ENCODE peak calls at places on chromosomes 3 and 15, in nine cellular contexts. K, C, Y, P, O, V, M, R and S are unnamed samples.

GRCh38 chr15:47987908-47988532 is 132.8 kb upstream of the SLC24A5 start:
- DNase-seq in K (no peak), C (no peak), Y (no peak), P (peak), O (peak), V (no peak), M (peak), R (peak), S (peak)

GRCh38 chr15:46892621-46893160 is 824.6 kb upstream of the SEMA6D start:
- DNase-seq in K (no peak), C (no peak), Y (no peak), P (no peak), O (no peak), V (no peak), M (no peak), R (no peak), S (no peak)

GRCh38 chr3:134485620-134486576 is at the start of the genes ANAPC13 and CEP63:
- DNase-seq in K (peak), C (peak), Y (peak), P (peak), O (peak), V (peak), M (peak), R (peak), S (peak)

GRCh38 chr3:132650153-132650552 is 9.5 kb downstream of the ACAD11 start:
- DNase-seq in K (no peak), C (no peak), Y (no peak), P (no peak), O (no peak), V (no peak), M (no peak), R (no peak), S (no peak)

GRCh38 chr3:40124918-40125317 is 184.6 kb upstream of the EIF1B start:
- DNase-seq in K (no peak), C (no peak), Y (no peak), P (no peak), O (no peak), V (no peak), M (no peak), R (no peak), S (no peak)

GRCh38 chr3:156677536-156677935 is 3.1 kb downstream of the TIPARP start:
- DNase-seq in K (no peak), C (no peak), Y (no peak), P (no peak), O (no peak), V (no peak), M (no peak), R (no peak), S (no peak)

GRCh38 chr15:32718822-32719716 is 1.3 kb downstream of the GREM1 start:
- DNase-seq in K (no peak), C (no peak), Y (peak), P (no peak), O (no peak), V (peak), M (peak), R (no peak), S (no peak)

GRCh38 chr3:65778966-65779365 is 259.8 kb downstream of the MAGI1 start:
- DNase-seq in K (no peak), C (no peak), Y (no peak), P (no peak), O (no peak), V (no peak), M (no peak), R (no peak), S (no peak)

GRCh38 chr3:125032100-125032643 is 23.6 kb downstream of the HEG1 start:
- DNase-seq in K (no peak), C (no peak), Y (no peak), P (peak), O (no peak), V (no peak), M (peak), R (peak), S (peak)

GRCh38 chr3:21894459-21895083 is 143.6 kb upstream of the ZNF385D start:
- DNase-seq in K (no peak), C (no peak), Y (no peak), P (no peak), O (no peak), V (no peak), M (peak), R (no peak), S (peak)

GRCh38 chr3:45054196-45054857 is 28.2 kb downstream of the CLEC3B start:
- DNase-seq in K (no peak), C (no peak), Y (no peak), P (no peak), O (no peak), V (no peak), M (no peak), R (no peak), S (no peak)

GRCh38 chr3:4950948-4951347 is 28.3 kb upstream of the BHLHE40 start:
- DNase-seq in K (no peak), C (no peak), Y (no peak), P (no peak), O (no peak), V (no peak), M (no peak), R (peak), S (no peak)

GRCh38 chr15:59294961-59295741 is 77.5 kb downstream of the MYO1E start:
- DNase-seq in K (no peak), C (no peak), Y (no peak), P (no peak), O (peak), V (no peak), M (no peak), R (no peak), S (peak)

GRCh38 chr15:57496594-57496945 is 95.1 kb upstream of the MYZAP start:
- DNase-seq in K (no peak), C (no peak), Y (no peak), P (no peak), O (no peak), V (no peak), M (no peak), R (no peak), S (no peak)

GRCh38 chr3:77530870-77531269 is 491.0 kb downstream of the ROBO2 start:
- DNase-seq in K (no peak), C (no peak), Y (no peak), P (no peak), O (no peak), V (no peak), M (no peak), R (no peak), S (no peak)

GRCh38 chr3:118932822-118933558 is 101.7 kb downstream of the IGSF11 start:
- DNase-seq in K (no peak), C (no peak), Y (peak), P (no peak), O (no peak), V (no peak), M (no peak), R (no peak), S (no peak)

GRCh38 chr3:66405701-66406091 is 95.1 kb downstream of the LRIG1 start:
- DNase-seq in K (peak), C (no peak), Y (no peak), P (no peak), O (no peak), V (peak), M (no peak), R (no peak), S (no peak)

GRCh38 chr15:79433610-79434009 is 1.5 kb downstream of the MINAR1 start:
- DNase-seq in K (no peak), C (no peak), Y (no peak), P (no peak), O (no peak), V (no peak), M (peak), R (no peak), S (no peak)

GRCh38 chr3:183698760-183699159 is 1.2 kb downstream of the YEATS2 start:
- DNase-seq in K (no peak), C (no peak), Y (no peak), P (no peak), O (no peak), V (peak), M (peak), R (no peak), S (peak)

GRCh38 chr3:64935995-64936394 is 248.2 kb upstream of the ADAMTS9 start:
- DNase-seq in K (no peak), C (no peak), Y (no peak), P (no peak), O (no peak), V (no peak), M (no peak), R (no peak), S (no peak)

GRCh38 chr3:128482175-128482856 is 10.7 kb downstream of the GATA2 start:
- DNase-seq in K (peak), C (no peak), Y (no peak), P (no peak), O (no peak), V (no peak), M (no peak), R (no peak), S (peak)

GRCh38 chr3:176926034-176926433 is 271.2 kb downstream of the TBL1XR1 start:
- DNase-seq in K (no peak), C (no peak), Y (no peak), P (no peak), O (no peak), V (no peak), M (peak), R (no peak), S (no peak)

GRCh38 chr3:176916777-176917176 is 280.5 kb downstream of the TBL1XR1 start:
- DNase-seq in K (no peak), C (no peak), Y (peak), P (no peak), O (peak), V (no peak), M (peak), R (no peak), S (no peak)

GRCh38 chr3:176919836-176920760 is 277.2 kb downstream of the TBL1XR1 start:
- DNase-seq in K (no peak), C (no peak), Y (no peak), P (no peak), O (no peak), V (no peak), M (no peak), R (peak), S (peak)

GRCh38 chr3:176926688-176927087 is 270.6 kb downstream of the TBL1XR1 start:
- DNase-seq in K (no peak), C (no peak), Y (no peak), P (no peak), O (no peak), V (no peak), M (no peak), R (no peak), S (no peak)

GRCh38 chr3:176920806-176921205 is 276.5 kb downstream of the TBL1XR1 start:
- DNase-seq in K (no peak), C (no peak), Y (no peak), P (no peak), O (no peak), V (no peak), M (no peak), R (peak), S (peak)
- TF ChIP-seq POLR2AphosphoS5 in K (no peak), C (no peak), Y (no peak), P (no peak), O (no peak), V (no peak), M (no peak), R (no peak), S (no peak)

DNA sequence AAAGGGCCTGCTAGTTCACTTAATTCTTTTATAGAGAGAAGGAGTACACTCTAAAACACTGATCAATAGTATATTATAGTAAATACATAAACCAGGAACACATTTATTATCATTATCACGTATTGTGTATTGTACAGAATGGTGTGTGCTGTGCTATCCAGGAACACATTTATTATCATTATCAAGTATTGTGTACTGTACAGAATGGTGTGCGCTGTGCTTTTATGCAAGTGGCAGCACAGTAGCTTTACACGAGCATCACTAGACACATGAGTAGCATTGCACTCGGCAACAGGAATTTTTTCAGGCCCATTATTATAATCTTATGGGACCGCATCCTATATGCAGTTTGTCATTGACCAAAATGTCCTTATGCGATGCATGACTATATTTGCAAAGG is 20.9 kb upstream of the MUC20 start:
- DNase-seq in K (no peak), C (no peak), Y (no peak), P (no peak), O (no peak), V (no peak), M (no peak), R (no peak), S (no peak)
- TF ChIP-seq POLR2AphosphoS5 in K (no peak), C (no peak), Y (no peak), P (no peak), O (no peak), V (no peak), M (no peak), R (no peak), S (no peak)

GRCh38 chr15:65286704-65287514 is at the start of gene PARP16:
- DNase-seq in K (peak), C (peak), Y (peak), P (no peak), O (peak), V (peak), M (peak), R (peak), S (peak)
- TF ChIP-seq POLR2AphosphoS5 in K (peak), C (peak), Y (peak), P (peak), O (peak), V (peak), M (peak), R (peak), S (peak)

DNA sequence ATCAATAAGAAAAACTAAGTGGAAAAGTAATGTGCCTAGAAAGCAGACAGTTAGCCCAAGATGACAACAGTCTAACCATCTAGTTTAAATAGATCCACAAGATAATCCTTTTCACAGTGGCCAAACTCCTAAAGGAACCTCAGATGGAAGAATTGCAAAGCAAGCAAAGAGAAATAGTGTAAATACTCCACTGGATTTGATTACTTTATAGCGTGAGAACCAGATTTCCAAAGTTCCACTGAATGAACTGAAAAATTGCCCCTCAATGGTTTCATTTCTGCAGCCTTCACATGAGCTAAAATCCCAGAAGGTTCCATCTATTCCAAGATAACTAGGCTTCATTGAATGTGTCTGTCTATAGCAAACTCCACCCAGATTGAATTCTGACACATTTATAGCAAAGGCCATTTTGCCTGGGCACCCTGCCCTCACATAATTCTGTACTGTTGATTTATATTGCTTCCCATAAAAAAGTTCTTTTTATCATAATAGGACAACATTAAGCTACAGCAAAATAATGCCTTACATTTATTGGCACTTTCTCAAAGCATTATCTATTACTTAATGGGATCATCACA is 129.7 kb upstream of the THBS1 start:
- DNase-seq in K (no peak), C (no peak), Y (no peak), P (no peak), O (no peak), V (peak), M (no peak), R (no peak), S (no peak)
- TF ChIP-seq POLR2AphosphoS5 in K (no peak), C (no peak), Y (no peak), P (no peak), O (no peak), V (no peak), M (no peak), R (no peak), S (no peak)

GRCh38 chr3:149970716-149971402 is at the start of gene PFN2:
- DNase-seq in K (peak), C (peak), Y (peak), P (no peak), O (peak), V (peak), M (no peak), R (peak), S (peak)
- TF ChIP-seq POLR2AphosphoS5 in K (peak), C (no peak), Y (peak), P (peak), O (peak), V (no peak), M (peak), R (no peak), S (peak)